ENCODE peak calls at places on chromosomes 6 and 20, in seven cellular contexts. Z is GM23338, Y is MM.1S, Q is GM23248, H is SK-N-SH, C is HCT116, G is PC-3. A is an unnamed sample.
A peak's percentile ranks its signal among the peaks of the same experiment; 100 is the strongest.

GRCh38 chr6:84687487-84687886 is 76.9 kb downstream of the TBX18 start:
- DNase-seq in Z (peak; percentile 26), Y (no peak), Q (peak; percentile 43), H (no peak), C (no peak), G (no peak), A (peak; percentile 56)

GRCh38 chr6:7833753-7834075 is 76.9 kb downstream of the TXNDC5 start:
- DNase-seq in Z (no peak), Y (no peak), Q (no peak), H (no peak), C (no peak), G (no peak), A (no peak)

GRCh38 chr20:24952376-24953203 is 3.5 kb downstream of the CST7 start:
- DNase-seq in Z (no peak), Y (no peak), Q (no peak), H (no peak), C (no peak), G (no peak), A (no peak)

GRCh38 chr6:129184808-129185366 is 301.9 kb downstream of the LAMA2 start:
- DNase-seq in Z (no peak), Y (no peak), Q (peak; percentile 49), H (no peak), C (no peak), G (no peak), A (no peak)

GRCh38 chr6:158457616-158458278 is 102.1 kb upstream of the TMEM181 start:
- DNase-seq in Z (no peak), Y (no peak), Q (peak; percentile 50), H (no peak), C (no peak), G (peak; percentile 13), A (no peak)

GRCh38 chr6:91161246-91161645 is 574.4 kb upstream of the MAP3K7 start:
- DNase-seq in Z (no peak), Y (no peak), Q (no peak), H (no peak), C (no peak), G (no peak), A (no peak)

GRCh38 chr6:122028933-122029332 is 370.5 kb upstream of the HSF2 start:
- DNase-seq in Z (no peak), Y (no peak), Q (no peak), H (no peak), C (peak; percentile 68), G (peak; percentile 41), A (no peak)

GRCh38 chr20:46025376-46025783 is 3.6 kb upstream of the SLC12A5 start:
- DNase-seq in Z (no peak), Y (no peak), Q (no peak), H (peak; percentile 30), C (no peak), G (no peak), A (peak; percentile 27)

GRCh38 chr20:49039854-49040253 is 6.3 kb upstream of the CSE1L start:
- DNase-seq in Z (no peak), Y (no peak), Q (no peak), H (no peak), C (no peak), G (no peak), A (no peak)

GRCh38 chr20:49043000-49043399 is 3.1 kb upstream of the CSE1L start:
- DNase-seq in Z (no peak), Y (no peak), Q (no peak), H (no peak), C (no peak), G (no peak), A (no peak)

GRCh38 chr20:49032455-49032854 is 13.7 kb upstream of the CSE1L start:
- DNase-seq in Z (no peak), Y (no peak), Q (no peak), H (no peak), C (no peak), G (no peak), A (no peak)

GRCh38 chr20:49034070-49034732 is 11.9 kb upstream of the CSE1L start:
- DNase-seq in Z (no peak), Y (no peak), Q (no peak), H (no peak), C (no peak), G (no peak), A (no peak)

GRCh38 chr20:49037962-49038387 is 8.1 kb upstream of the CSE1L start:
- DNase-seq in Z (no peak), Y (peak; percentile 66), Q (peak; percentile 3), H (no peak), C (no peak), G (no peak), A (no peak)
- TF ChIP-seq EZH2phosphoT487 in Z (no peak), Y (no peak), Q (no peak), H (no peak), C (no peak), G (no peak), A (no peak)

GRCh38 chr20:6169251-6169650 is 46.4 kb upstream of the FERMT1 start:
- DNase-seq in Z (no peak), Y (peak; percentile 33), Q (peak; percentile 32), H (no peak), C (no peak), G (peak; percentile 49), A (no peak)
- TF ChIP-seq EZH2phosphoT487 in Z (no peak), Y (no peak), Q (no peak), H (no peak), C (no peak), G (no peak), A (no peak)

DNA sequence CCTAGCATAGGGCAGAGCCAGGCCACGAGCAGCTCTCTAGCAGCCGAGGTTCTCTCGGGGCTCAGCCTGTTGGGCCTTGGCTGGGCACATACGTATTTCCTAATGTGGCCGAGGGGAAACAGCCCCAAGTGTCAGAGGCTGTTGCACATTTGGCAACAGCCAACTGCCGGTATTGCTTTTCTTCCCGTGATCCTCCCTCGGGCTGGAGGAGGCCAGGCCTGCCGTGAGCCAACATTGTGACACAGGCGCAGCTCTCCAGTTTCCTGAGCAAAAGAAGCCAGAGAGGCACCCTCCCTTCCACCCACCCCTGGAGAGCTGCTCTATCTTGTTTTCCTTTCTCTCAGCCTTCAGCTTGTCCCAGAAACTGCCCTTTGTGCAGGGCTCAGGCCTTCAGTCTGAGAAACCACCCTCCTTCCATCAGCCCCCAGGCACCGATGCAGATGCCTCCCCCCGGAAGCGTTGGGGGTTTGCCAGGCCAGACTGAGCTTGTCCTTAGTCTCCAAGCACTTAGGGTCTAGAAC is 5.1 kb upstream of the BPI start:
- DNase-seq in Z (no peak), Y (no peak), Q (peak; percentile 78), H (peak; percentile 29), C (no peak), G (no peak), A (no peak)
- TF ChIP-seq EZH2phosphoT487 in Z (no peak), Y (no peak), Q (no peak), H (no peak), C (no peak), G (no peak), A (no peak)

DNA sequence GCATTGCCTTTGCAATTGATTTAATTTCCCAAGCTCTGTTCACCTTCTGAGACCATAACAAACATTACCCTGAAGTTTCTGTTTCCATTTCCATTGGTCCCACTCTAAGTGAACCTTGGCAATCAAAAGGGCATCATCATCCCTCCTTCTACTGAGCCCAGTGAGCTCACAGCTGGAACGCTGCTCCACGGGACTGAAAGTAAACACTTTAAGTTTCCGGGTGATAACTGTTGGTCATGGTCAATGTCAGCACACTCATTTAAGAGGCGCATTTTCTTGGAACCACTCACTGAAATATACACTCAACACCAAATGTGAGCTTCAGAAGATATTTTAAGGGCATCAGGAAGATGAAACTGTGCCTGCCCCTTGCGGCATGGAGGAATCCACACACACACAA is 37.1 kb upstream of the RPS6KA2 start:
- DNase-seq in Z (no peak), Y (no peak), Q (no peak), H (no peak), C (no peak), G (no peak), A (no peak)
- TF ChIP-seq EZH2phosphoT487 in Z (no peak), Y (no peak), Q (no peak), H (no peak), C (no peak), G (no peak), A (no peak)

GRCh38 chr6:9398794-9399373 is 963.5 kb upstream of the SLC35B3 start:
- DNase-seq in Z (peak; percentile 65), Y (no peak), Q (no peak), H (peak; percentile 11), C (no peak), G (no peak), A (no peak)
- TF ChIP-seq EZH2phosphoT487 in Z (no peak), Y (no peak), Q (no peak), H (no peak), C (no peak), G (no peak), A (no peak)